ENCODE peak calls at places on chromosomes 6 and 20, in four cellular contexts. F is IMR-90, V is H9, G is mesenchymal stem cell. J is an unnamed sample.

GRCh38 chr6:35018746-35019145 is 122.4 kb downstream of the TCP11 start:
- DNase-seq in F (no peak), V (no peak), G (no peak), J (no peak)

GRCh38 chr6:114747995-114748625 is 405.3 kb upstream of the HS3ST5 start:
- DNase-seq in V (no peak), G (peak; percentile 61), F (peak; percentile 45), J (peak; percentile 22)

GRCh38 chr6:62400521-62401259 is 114.7 kb upstream of the KHDRBS2 start:
- DNase-seq in G (no peak), F (no peak), V (no peak), J (peak; percentile 11)

GRCh38 chr6:29792123-29793035 is 35.2 kb upstream of the HLA-G start:
- DNase-seq in F (no peak), G (no peak), V (peak; percentile 79), J (peak; percentile 19)

GRCh38 chr20:22438926-22439325 is 145.4 kb downstream of the FOXA2 start:
- DNase-seq in V (no peak), F (no peak), G (no peak), J (peak; percentile 64)

GRCh38 chr6:26305097-26305841 is 59.7 kb upstream of the BTN3A2 start:
- DNase-seq in V (peak; percentile 84), F (peak; percentile 87), G (peak; percentile 56), J (peak; percentile 93)

GRCh38 chr20:16476032-16476431 is 97.2 kb downstream of the KIF16B start:
- DNase-seq in G (peak; percentile 71), F (peak; percentile 62), V (no peak), J (peak; percentile 58)

GRCh38 chr6:26175428-26176181 is 88.4 kb downstream of the HFE start:
- DNase-seq in G (peak; percentile 83), F (peak; percentile 75), V (no peak), J (peak; percentile 83)

GRCh38 chr6:140816696-140817095 is 1316.0 kb upstream of the GJE1 start:
- DNase-seq in F (no peak), V (no peak), G (no peak), J (peak; percentile 22)

GRCh38 chr20:63393566-63393965 is 32.4 kb upstream of the CHRNA4 start:
- DNase-seq in V (no peak), G (no peak), F (no peak), J (no peak)
- H2AK5ac ChIP-seq in V (no peak overlapping the region), G (no peak overlapping the region), F (no peak overlapping the region), J (no peak overlapping the region)

GRCh38 chr6:167575201-167575696 is 250.4 kb downstream of the TTLL2 start:
- DNase-seq in G (no peak), V (no peak), F (no peak), J (no peak)
- H2AK5ac ChIP-seq in G (no peak overlapping the region), V (no peak overlapping the region), F (no peak overlapping the region), J (no peak overlapping the region)

GRCh38 chr6:69816569-69816968 is 19.8 kb upstream of the LMBRD1 start:
- DNase-seq in V (no peak), G (no peak), F (no peak), J (peak; percentile 66)

GRCh38 chr6:69813508-69813907 is 16.7 kb upstream of the LMBRD1 start:
- DNase-seq in V (no peak), G (peak; percentile 11), F (no peak), J (no peak)

GRCh38 chr6:69817358-69817757 is 20.5 kb upstream of the LMBRD1 start:
- DNase-seq in F (no peak), G (no peak), V (no peak), J (no peak)

GRCh38 chr6:69818223-69818930 is 21.6 kb upstream of the LMBRD1 start:
- DNase-seq in V (no peak), G (no peak), F (no peak), J (no peak)

DNA sequence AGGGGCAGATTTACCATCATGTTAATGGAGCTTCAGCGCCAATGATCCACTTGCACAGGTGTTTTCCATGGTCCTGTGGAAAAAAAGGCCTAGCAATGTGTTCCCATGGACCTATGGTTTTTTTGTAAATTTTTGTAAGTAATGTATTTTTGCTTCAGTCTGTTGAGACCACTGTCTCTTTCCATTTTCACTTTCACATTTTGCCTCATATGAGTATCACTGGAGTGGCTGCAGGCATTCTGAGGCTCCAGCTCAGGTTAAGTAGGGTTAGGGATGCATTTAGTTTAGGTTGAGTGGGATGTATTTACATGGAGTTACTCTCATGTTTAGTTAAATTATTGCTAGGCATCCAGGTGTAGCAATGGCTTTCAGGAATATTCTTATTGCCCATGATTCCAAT is 19.2 kb upstream of the LMBRD1 start:
- DNase-seq in G (no peak), F (no peak), V (no peak), J (no peak)
- H2AK5ac ChIP-seq in G (no peak overlapping the region), F (no peak overlapping the region), V (no peak overlapping the region), J (no peak overlapping the region)

GRCh38 chr20:10093087-10093591 is 58.4 kb downstream of the ANKEF1 start:
- DNase-seq in G (peak; percentile 28), V (no peak), F (peak; percentile 57), J (peak; percentile 78)
- H2AK5ac ChIP-seq in G (no peak overlapping the region), V (no peak overlapping the region), F (no peak overlapping the region), J (no peak overlapping the region)

GRCh38 chr20:50064640-50065615 is 48.0 kb downstream of the UBE2V1 start:
- DNase-seq in V (no peak), F (no peak), G (no peak), J (no peak)
- H2AK5ac ChIP-seq in V (no peak overlapping the region), F (peak overlapping the region; percentile 59), G (no peak overlapping the region), J (no peak overlapping the region)

DNA sequence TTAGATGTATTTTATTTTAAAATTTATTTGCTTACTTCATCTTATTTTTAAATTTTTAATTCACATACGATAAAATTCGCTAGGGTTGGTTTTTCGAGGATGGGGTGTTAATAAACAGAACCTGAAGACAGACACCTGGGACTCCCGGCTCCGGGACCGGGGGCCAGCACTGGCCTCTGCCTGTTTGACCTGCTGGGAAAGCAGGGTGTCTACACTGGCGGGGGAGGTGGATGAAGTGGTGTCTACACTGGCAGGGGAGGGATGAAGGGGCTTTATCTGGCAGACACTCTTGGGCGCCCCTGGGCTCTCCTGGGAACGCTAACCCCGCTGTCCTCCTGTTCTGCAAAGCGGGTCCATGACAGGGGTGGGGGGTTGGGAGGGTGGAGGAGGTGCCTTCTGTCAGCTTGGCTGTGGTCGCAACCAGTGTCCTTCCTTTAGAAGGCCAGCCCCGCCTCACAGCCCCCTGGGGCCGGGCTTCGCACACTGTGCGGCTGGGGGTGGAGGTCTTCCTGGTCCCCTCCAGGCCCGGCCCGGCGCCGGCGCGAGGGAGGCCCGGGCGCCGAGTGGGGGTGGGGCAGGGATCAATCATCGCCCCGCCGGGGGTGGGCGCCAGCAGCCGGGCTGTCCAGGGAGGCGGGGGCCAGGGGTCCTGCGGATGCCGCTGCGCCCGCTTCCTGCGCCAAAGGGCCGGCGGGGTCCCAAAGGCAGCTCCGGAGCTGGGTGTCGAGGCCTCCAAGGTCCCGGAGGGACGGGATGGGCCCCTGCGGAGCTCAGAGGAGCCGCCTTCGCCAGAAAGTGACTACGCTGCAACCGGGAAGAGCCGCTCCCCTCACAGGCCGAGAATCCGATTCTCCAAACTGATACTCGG is 1.8 kb downstream of the GATA5 start:
- DNase-seq in F (no peak), V (peak; percentile 59), G (no peak), J (peak; percentile 71)
- H2AK5ac ChIP-seq in F (no peak overlapping the region), V (no peak overlapping the region), G (no peak overlapping the region), J (no peak overlapping the region)

DNA sequence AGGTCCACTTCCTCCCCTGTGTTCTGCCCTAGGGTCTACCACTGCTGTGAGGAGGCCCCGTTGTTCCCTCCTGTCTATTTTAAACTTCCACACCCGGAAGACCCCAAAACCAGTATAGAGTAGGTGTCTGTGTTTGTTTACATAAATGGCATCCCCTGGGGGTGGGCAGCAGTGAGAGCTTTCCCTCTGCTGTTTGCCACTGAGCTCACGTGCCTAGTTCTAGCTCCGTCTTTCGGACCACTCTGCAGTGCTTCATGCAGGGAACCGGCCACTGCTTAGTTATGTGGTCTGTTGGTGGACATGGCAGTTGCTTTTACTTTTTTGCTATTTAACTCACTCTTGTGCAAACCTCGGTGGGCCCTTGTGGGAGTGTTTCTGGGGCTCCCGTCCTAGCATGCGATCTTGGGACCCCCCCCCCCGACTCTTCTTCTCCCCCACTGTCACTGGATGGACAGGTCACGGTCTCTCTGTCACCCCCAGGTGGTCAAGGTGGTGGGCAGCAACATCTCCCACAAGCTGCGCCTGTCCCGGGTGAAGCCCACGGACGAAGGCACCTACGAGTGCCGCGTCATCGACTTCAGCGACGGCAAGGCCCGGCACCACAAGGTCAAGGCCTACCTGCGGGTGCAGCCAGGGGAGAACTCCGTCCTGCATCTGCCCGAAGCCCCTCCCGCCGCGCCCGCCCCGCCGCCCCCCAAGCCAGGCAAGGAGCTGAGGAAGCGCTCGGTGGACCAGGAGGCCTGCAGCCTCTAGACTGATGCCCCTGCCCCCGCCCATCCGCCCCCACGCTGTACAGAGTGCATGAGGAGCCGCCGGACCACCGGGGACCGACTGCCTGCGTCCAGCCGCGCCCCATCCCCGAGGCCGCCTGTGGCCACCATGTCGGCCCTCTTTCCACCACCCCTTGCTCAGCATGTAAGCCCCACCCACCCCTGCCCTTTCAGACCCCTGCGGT is 40.9 kb downstream of the VSTM2L start:
- DNase-seq in G (no peak), F (no peak), V (peak; percentile 67), J (no peak)
- H2AK5ac ChIP-seq in G (no peak overlapping the region), F (no peak overlapping the region), V (no peak overlapping the region), J (no peak overlapping the region)

DNA sequence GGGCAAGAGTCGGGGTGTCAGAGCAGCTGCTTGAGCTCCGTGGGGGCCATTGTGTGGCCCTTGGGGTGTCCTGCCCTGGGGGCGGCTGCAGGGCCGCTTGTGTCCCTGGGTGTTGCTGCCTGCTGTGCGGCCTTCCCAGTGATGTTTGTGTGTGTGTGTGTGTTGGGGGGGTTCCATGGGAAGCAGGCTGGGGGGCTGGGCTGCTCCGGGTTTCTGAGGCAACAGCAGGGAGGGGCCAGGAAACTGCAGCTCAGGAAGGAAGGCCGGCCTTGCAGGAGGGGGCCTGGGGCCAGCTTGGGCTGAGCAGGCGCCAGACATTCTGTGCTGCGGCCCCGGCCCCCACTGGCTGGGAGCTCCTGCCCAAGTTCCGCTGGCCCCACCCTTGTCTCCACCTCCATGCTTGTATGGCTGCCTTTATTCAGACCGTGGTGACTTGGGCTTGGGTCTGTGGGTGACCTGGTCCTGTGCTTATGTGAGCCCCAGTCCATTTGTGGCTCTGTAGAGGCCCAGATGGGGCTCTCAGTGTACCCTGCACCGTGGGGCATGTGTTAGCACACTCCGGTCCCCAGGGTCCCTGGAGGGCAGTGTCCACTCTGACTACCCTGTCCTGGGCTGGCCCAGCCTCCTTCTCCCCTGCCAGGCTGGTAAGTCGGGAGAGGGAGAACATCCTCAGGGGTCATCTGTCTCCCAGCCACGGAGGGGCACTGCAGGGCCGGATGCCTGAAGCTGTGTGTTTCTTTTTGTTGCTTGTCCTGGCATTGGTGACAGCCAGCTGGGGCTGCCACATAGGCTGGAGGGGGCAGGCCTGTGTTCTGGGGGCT is 4.6 kb upstream of the SOX18 start:
- DNase-seq in G (peak; percentile 57), V (peak; percentile 78), F (no peak), J (peak; percentile 86)
- H2AK5ac ChIP-seq in G (peak overlapping the region; percentile 39), V (no peak overlapping the region), F (no peak overlapping the region), J (peak overlapping the region; percentile 98)

DNA sequence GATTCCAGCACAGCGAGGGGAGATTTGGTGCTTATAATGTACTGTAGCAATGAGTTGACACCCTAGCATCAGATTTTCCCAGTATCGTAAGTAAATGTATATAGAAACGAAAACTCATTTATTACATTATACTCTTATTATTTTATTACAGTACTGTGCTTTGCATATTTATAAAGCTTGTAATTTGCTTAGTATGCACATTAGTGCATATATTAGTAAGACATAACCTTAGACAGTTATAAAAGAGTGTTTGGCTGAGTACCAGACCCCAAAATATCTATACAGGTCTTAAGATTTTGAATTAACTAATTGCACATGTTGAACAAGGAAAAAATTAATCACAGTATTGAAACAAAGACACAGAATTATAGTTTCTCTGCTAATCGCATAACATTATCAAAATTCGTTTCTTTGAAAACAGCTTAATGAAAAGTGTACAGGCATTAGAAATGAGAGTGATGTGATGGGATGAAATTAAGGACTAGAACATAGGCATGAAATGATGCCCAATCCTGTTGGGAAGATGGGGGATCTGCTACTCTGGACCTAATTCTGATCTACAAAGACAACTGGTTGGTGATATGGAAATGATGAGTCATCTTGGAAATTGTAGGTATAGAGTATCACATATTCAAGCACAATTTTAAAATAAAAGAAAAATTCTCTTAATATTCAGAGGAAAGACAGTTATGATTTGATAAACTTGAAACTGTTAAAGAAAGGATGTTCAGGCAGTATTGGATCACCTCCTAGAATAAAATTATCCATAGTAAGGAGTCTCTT is 42.8 kb downstream of the STXBP5 start:
- DNase-seq in F (peak; percentile 7), V (no peak), G (no peak), J (no peak)
- H2AK5ac ChIP-seq in F (no peak overlapping the region), V (no peak overlapping the region), G (no peak overlapping the region), J (no peak overlapping the region)